ENCODE peak calls at places on chromosomes 16 and 17, in four cellular contexts. W is GM23338, E is mesendoderm, D is neural crest cell. Y is an unnamed sample.

GRCh38 chr17:81049973-81050551 is 15.1 kb downstream of the BAIAP2 start:
- DNase-seq in D (no peak), E (peak), W (no peak), Y (no peak)

GRCh38 chr16:3776316-3776715 is 59.0 kb upstream of the TRAP1 start:
- DNase-seq in E (no peak), W (no peak), D (no peak), Y (no peak)

GRCh38 chr17:43615952-43616351 is 45.8 kb downstream of the MEOX1 start:
- DNase-seq in E (no peak), W (no peak), D (no peak), Y (no peak)

GRCh38 chr17:42288078-42288984 is at the start of gene STAT5A:
- DNase-seq in E (peak), D (peak), W (peak), Y (no peak)

GRCh38 chr16:13919330-13919682 is 648 bp upstream of the ERCC4 start:
- DNase-seq in W (peak), D (no peak), E (no peak), Y (no peak)

GRCh38 chr16:48971571-48972071 is 310.0 kb downstream of the CBLN1 start:
- DNase-seq in E (peak), D (no peak), W (no peak), Y (no peak)

GRCh38 chr17:17702821-17703607 is 21.8 kb downstream of the RAI1 start:
- DNase-seq in E (peak), W (peak), D (no peak), Y (no peak)

GRCh38 chr16:78249056-78249455 is 149.6 kb downstream of the WWOX start:
- DNase-seq in W (peak), E (peak), D (no peak), Y (peak)

GRCh38 chr16:27189335-27189972 is 13.9 kb upstream of the KDM8 start:
- DNase-seq in E (peak), D (no peak), W (peak), Y (no peak)

GRCh38 chr17:75549246-75550138 is 24.0 kb downstream of the LLGL2 start:
- DNase-seq in E (peak), D (no peak), W (peak), Y (no peak)

GRCh38 chr17:73261952-73262675 is 434 bp upstream of the CPSF4L start:
- DNase-seq in W (peak), D (peak), E (no peak), Y (no peak)

GRCh38 chr17:56144205-56144604 is 9.1 kb upstream of the ANKFN1 start:
- DNase-seq in D (no peak), W (no peak), E (no peak), Y (no peak)

GRCh38 chr16:11462861-11463260 is 117.6 kb downstream of the RMI2 start:
- DNase-seq in D (no peak), E (no peak), W (no peak), Y (no peak)

GRCh38 chr17:52106638-52107261 is 51.8 kb downstream of the CA10 start:
- DNase-seq in W (peak), D (peak), E (peak), Y (no peak)

GRCh38 chr17:76353004-76353598 is 615 bp downstream of the PRPSAP1 start:
- DNase-seq in E (peak), D (no peak), W (peak), Y (no peak)

Y was measured in iPS DF 19.7.